ENCODE peak calls at places on chromosomes 3 and 15, in four cellular contexts. One of them, this sample, is unnamed. For H3K9me3, the result is how much of the 10 kb centered on the place peaks cover.

GRCh38 chr3:119257654-119258410 is 17.2 kb upstream of the B4GALT4 start:
- DNase-seq in transverse colon: peak
- DNase-seq in SK-N-SH: no peak
- DNase-seq in suprapubic skin: no peak
- DNase-seq in this sample: no peak

GRCh38 chr15:74200394-74200793 is 2.2 kb downstream of the STRA6 start:
- DNase-seq in transverse colon: peak
- DNase-seq in suprapubic skin: no peak
- DNase-seq in SK-N-SH: peak
- DNase-seq in this sample: peak

GRCh38 chr15:99592135-99592845 is 26.5 kb downstream of the MEF2A start:
- DNase-seq in suprapubic skin: no peak
- DNase-seq in transverse colon: no peak
- DNase-seq in SK-N-SH: no peak
- DNase-seq in this sample: no peak

GRCh38 chr3:10344944-10345575 is 24.1 kb upstream of the SEC13 start:
- DNase-seq in transverse colon: no peak
- DNase-seq in SK-N-SH: no peak
- DNase-seq in suprapubic skin: no peak
- DNase-seq in this sample: no peak

GRCh38 chr3:138608322-138609214 is at the start of gene FAIM:
- DNase-seq in transverse colon: peak
- DNase-seq in suprapubic skin: peak
- DNase-seq in SK-N-SH: peak
- DNase-seq in this sample: peak

GRCh38 chr3:129314757-129315385 is 36.2 kb downstream of the HMCES start:
- DNase-seq in suprapubic skin: peak
- DNase-seq in SK-N-SH: peak
- DNase-seq in transverse colon: peak
- DNase-seq in this sample: peak

GRCh38 chr3:52689151-52689550 is 3.3 kb downstream of the GNL3 start:
- DNase-seq in SK-N-SH: no peak
- DNase-seq in transverse colon: no peak
- DNase-seq in suprapubic skin: no peak
- DNase-seq in this sample: no peak

GRCh38 chr15:92909131-92909781 is 9.1 kb downstream of the CHD2 start:
- DNase-seq in transverse colon: no peak
- DNase-seq in suprapubic skin: no peak
- DNase-seq in SK-N-SH: no peak
- DNase-seq in this sample: no peak

GRCh38 chr3:196108075-196108743 is 26.3 kb upstream of the TFRC start:
- DNase-seq in transverse colon: no peak
- DNase-seq in SK-N-SH: no peak
- DNase-seq in suprapubic skin: peak
- DNase-seq in this sample: no peak

GRCh38 chr3:31102196-31102879 is 207.9 kb upstream of the GADL1 start:
- DNase-seq in SK-N-SH: no peak
- DNase-seq in transverse colon: no peak
- DNase-seq in suprapubic skin: no peak
- DNase-seq in this sample: no peak

DNA sequence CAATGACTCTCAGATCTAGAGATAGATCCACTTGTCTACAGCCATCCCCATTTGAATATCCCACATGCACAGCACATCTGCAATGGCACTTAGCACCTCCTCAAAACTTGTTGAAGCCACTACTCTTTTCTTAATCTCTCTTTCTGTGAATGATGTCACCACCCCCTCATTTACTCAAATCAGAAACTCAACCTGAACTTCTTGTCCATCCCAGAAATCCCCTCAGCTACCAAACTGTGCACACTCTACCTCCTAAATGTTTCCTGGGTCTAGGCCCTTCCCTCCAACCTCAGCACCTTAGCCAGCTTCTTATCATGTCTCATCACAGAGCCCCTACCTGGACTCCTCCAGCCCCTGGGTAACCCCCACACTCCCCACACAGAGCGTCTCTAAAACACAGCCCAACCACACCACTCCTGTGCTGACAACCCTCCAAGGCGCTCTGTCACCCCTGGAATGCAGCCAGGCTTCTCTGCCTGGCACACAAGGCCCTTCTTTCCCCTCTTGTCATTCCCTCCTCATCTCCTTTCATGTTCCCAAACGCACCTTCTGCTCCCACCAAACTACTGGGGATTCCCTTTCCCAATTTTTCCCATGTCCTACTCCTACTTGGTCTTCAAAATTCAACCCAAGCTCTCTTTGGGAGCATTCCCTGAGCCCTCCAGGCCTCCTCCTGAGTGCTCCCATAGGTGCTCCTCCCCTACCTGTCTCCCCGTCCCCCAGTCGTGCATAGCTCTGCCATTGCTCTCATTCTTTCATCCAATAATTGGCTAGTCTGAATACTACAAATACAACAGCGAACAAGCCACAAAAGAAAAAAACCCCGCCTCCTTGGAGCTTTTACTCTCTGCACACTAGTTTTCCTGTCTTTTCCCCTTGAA is 39.8 kb upstream of the ZBTB38 start:
- DNase-seq in SK-N-SH: no peak
- DNase-seq in transverse colon: no peak
- DNase-seq in suprapubic skin: no peak
- DNase-seq in this sample: no peak
- TF ChIP-seq POLR2AphosphoS5 in SK-N-SH: no peak
- TF ChIP-seq POLR2AphosphoS5 in transverse colon: no peak
- TF ChIP-seq POLR2AphosphoS5 in suprapubic skin: no peak
- TF ChIP-seq POLR2AphosphoS5 in this sample: no peak

DNA sequence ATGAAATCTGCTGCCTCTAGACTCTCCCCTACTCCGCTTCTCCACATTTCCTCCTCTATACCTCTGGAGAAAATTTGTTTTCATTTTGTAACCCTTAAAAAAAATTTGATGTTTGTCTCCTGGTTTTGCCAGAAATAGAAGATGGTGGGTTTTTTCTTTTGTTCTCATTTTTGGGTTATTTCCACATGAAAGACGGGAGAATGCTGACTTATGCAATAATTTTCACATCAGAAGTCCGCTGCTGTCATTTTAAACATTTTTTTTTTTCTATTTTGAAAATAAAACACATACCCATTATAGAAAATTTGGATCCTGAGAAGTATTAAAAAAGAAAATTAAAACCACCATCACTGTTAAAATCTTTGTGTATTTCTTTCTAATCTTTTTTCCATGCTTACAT is 320.8 kb upstream of the NR2E3 start:
- DNase-seq in suprapubic skin: no peak
- DNase-seq in SK-N-SH: no peak
- DNase-seq in transverse colon: no peak
- DNase-seq in this sample: no peak
- TF ChIP-seq CTCF in suprapubic skin: no peak
- TF ChIP-seq CTCF in SK-N-SH: no peak
- TF ChIP-seq CTCF in transverse colon: no peak
- TF ChIP-seq CTCF in this sample: no peak

GRCh38 chr3:46580675-46581074 is 14.6 kb upstream of the LRRC2 start:
- DNase-seq in SK-N-SH: no peak
- DNase-seq in transverse colon: no peak
- DNase-seq in suprapubic skin: no peak
- DNase-seq in this sample: no peak
- H3K9me3 ChIP-seq in SK-N-SH: under half
- H3K9me3 ChIP-seq in transverse colon: under half
- H3K9me3 ChIP-seq in suprapubic skin: under half
- H3K9me3 ChIP-seq in this sample: under half

GRCh38 chr15:32641517-32642059 is at the start of gene SCG5:
- DNase-seq in SK-N-SH: peak
- DNase-seq in suprapubic skin: no peak
- DNase-seq in transverse colon: peak
- DNase-seq in this sample: peak
- TF ChIP-seq POLR2AphosphoS5 in SK-N-SH: peak
- TF ChIP-seq POLR2AphosphoS5 in suprapubic skin: no peak
- TF ChIP-seq POLR2AphosphoS5 in transverse colon: no peak
- TF ChIP-seq POLR2AphosphoS5 in this sample: no peak

GRCh38 chr3:4574426-4574965 is 81.3 kb downstream of the ITPR1 start:
- DNase-seq in suprapubic skin: no peak
- DNase-seq in transverse colon: no peak
- DNase-seq in SK-N-SH: no peak
- DNase-seq in this sample: no peak

GRCh38 chr3:4573153-4573552 is 80.0 kb downstream of the ITPR1 start:
- DNase-seq in transverse colon: no peak
- DNase-seq in suprapubic skin: no peak
- DNase-seq in SK-N-SH: no peak
- DNase-seq in this sample: no peak

GRCh38 chr3:4570840-4571621 is 77.9 kb downstream of the ITPR1 start:
- DNase-seq in suprapubic skin: no peak
- DNase-seq in SK-N-SH: no peak
- DNase-seq in transverse colon: no peak
- DNase-seq in this sample: no peak

GRCh38 chr3:4568831-4569230 is 75.7 kb downstream of the ITPR1 start:
- DNase-seq in suprapubic skin: no peak
- DNase-seq in SK-N-SH: no peak
- DNase-seq in transverse colon: no peak
- DNase-seq in this sample: no peak

DNA sequence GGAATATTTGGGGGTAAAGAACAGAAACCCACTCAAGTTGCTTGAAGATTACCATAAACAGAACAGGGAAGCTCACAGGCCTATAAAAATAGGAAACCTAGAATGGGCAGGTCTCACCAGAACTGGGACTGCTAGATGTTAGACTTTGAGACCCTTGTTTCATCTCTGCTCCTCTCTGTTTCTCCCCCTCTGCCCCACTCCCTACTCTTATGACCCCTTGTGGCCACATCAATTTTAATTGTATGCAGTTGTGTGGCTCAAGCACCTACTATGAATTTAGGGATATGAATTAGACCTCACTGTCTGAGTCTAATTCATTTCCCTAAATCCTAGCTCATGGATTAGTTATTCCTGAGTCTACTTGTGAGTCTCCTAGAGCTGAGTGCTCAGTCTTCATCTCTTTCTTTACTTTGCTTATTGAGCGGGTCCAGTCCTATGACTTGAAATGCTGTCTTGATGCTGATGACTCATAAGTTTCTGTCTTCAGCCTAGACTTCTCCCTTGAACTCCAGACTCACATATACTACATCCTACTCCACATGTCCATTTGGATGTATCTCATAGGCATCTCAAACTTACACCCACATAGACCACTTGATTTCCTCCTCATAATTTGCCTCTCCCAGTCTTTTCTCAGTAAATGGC is 78.7 kb downstream of the ITPR1 start:
- DNase-seq in transverse colon: no peak
- DNase-seq in suprapubic skin: no peak
- DNase-seq in SK-N-SH: no peak
- DNase-seq in this sample: no peak
- TF ChIP-seq CTCF in transverse colon: no peak
- TF ChIP-seq CTCF in suprapubic skin: no peak
- TF ChIP-seq CTCF in SK-N-SH: peak
- TF ChIP-seq CTCF in this sample: peak